ENCODE peak calls at places on chromosomes 4 and X, in five cellular contexts. One of them, this sample, is unnamed.

GRCh38 chr4:24373662-24374061 is 210.7 kb downstream of the DHX15 start:
- DNase-seq in neuronal stem cell: no peak
- DNase-seq in left cardiac atrium: no peak
- DNase-seq in stimulated activated CD8-positive, alpha-beta memory T cell treated with anti-CD3 and anti-CD28 coated beads, Interleukin-12 subunit alpha, Interleukin-12 subunit beta, amount 100 ng/mL, for 4 hours: no peak
- DNase-seq in head of caudate nucleus: no peak
- DNase-seq in this sample: no peak

GRCh38 chrX:29617276-29617675 is 598.1 kb upstream of the MAGEB2 start:
- DNase-seq in left cardiac atrium: no peak
- DNase-seq in head of caudate nucleus: no peak
- DNase-seq in stimulated activated CD8-positive, alpha-beta memory T cell treated with anti-CD3 and anti-CD28 coated beads, Interleukin-12 subunit alpha, Interleukin-12 subunit beta, amount 100 ng/mL, for 4 hours: no peak
- DNase-seq in neuronal stem cell: no peak
- DNase-seq in this sample: no peak

GRCh38 chrX:40098264-40099045 is 697 bp upstream of the BCOR start:
- DNase-seq in neuronal stem cell: no peak
- DNase-seq in stimulated activated CD8-positive, alpha-beta memory T cell treated with anti-CD3 and anti-CD28 coated beads, Interleukin-12 subunit alpha, Interleukin-12 subunit beta, amount 100 ng/mL, for 4 hours: no peak
- DNase-seq in head of caudate nucleus: peak
- DNase-seq in left cardiac atrium: no peak
- DNase-seq in this sample: no peak

GRCh38 chr4:126097155-126097554 is 782.4 kb downstream of the FAT4 start:
- DNase-seq in head of caudate nucleus: no peak
- DNase-seq in stimulated activated CD8-positive, alpha-beta memory T cell treated with anti-CD3 and anti-CD28 coated beads, Interleukin-12 subunit alpha, Interleukin-12 subunit beta, amount 100 ng/mL, for 4 hours: no peak
- DNase-seq in neuronal stem cell: no peak
- DNase-seq in left cardiac atrium: no peak
- DNase-seq in this sample: no peak

GRCh38 chr4:100872811-100873210 is 355.0 kb upstream of the EMCN start:
- DNase-seq in neuronal stem cell: no peak
- DNase-seq in head of caudate nucleus: no peak
- DNase-seq in left cardiac atrium: no peak
- DNase-seq in stimulated activated CD8-positive, alpha-beta memory T cell treated with anti-CD3 and anti-CD28 coated beads, Interleukin-12 subunit alpha, Interleukin-12 subunit beta, amount 100 ng/mL, for 4 hours: no peak
- DNase-seq in this sample: no peak

GRCh38 chrX:97936296-97936695 is 1052.6 kb downstream of the RPA4 start:
- DNase-seq in stimulated activated CD8-positive, alpha-beta memory T cell treated with anti-CD3 and anti-CD28 coated beads, Interleukin-12 subunit alpha, Interleukin-12 subunit beta, amount 100 ng/mL, for 4 hours: no peak
- DNase-seq in head of caudate nucleus: no peak
- DNase-seq in neuronal stem cell: no peak
- DNase-seq in left cardiac atrium: no peak
- DNase-seq in this sample: no peak

GRCh38 chr4:2795558-2796260 is 2.8 kb downstream of the SH3BP2 start:
- DNase-seq in stimulated activated CD8-positive, alpha-beta memory T cell treated with anti-CD3 and anti-CD28 coated beads, Interleukin-12 subunit alpha, Interleukin-12 subunit beta, amount 100 ng/mL, for 4 hours: no peak
- DNase-seq in head of caudate nucleus: no peak
- DNase-seq in neuronal stem cell: no peak
- DNase-seq in left cardiac atrium: no peak
- DNase-seq in this sample: peak

GRCh38 chr4:151992301-151992700 is 231.5 kb upstream of the GATB start:
- DNase-seq in stimulated activated CD8-positive, alpha-beta memory T cell treated with anti-CD3 and anti-CD28 coated beads, Interleukin-12 subunit alpha, Interleukin-12 subunit beta, amount 100 ng/mL, for 4 hours: no peak
- DNase-seq in left cardiac atrium: no peak
- DNase-seq in neuronal stem cell: no peak
- DNase-seq in head of caudate nucleus: no peak
- DNase-seq in this sample: no peak

GRCh38 chr4:136383126-136383525 is 1149.2 kb downstream of the PCDH18 start:
- DNase-seq in left cardiac atrium: no peak
- DNase-seq in head of caudate nucleus: no peak
- DNase-seq in neuronal stem cell: no peak
- DNase-seq in stimulated activated CD8-positive, alpha-beta memory T cell treated with anti-CD3 and anti-CD28 coated beads, Interleukin-12 subunit alpha, Interleukin-12 subunit beta, amount 100 ng/mL, for 4 hours: no peak
- DNase-seq in this sample: no peak

GRCh38 chrX:50470103-50471031 is at the start of gene DGKK:
- DNase-seq in head of caudate nucleus: no peak
- DNase-seq in stimulated activated CD8-positive, alpha-beta memory T cell treated with anti-CD3 and anti-CD28 coated beads, Interleukin-12 subunit alpha, Interleukin-12 subunit beta, amount 100 ng/mL, for 4 hours: no peak
- DNase-seq in neuronal stem cell: peak
- DNase-seq in left cardiac atrium: no peak
- DNase-seq in this sample: peak

GRCh38 chr4:18847276-18847890 is 825.8 kb upstream of the LCORL start:
- DNase-seq in left cardiac atrium: no peak
- DNase-seq in neuronal stem cell: no peak
- DNase-seq in stimulated activated CD8-positive, alpha-beta memory T cell treated with anti-CD3 and anti-CD28 coated beads, Interleukin-12 subunit alpha, Interleukin-12 subunit beta, amount 100 ng/mL, for 4 hours: no peak
- DNase-seq in head of caudate nucleus: no peak
- DNase-seq in this sample: no peak

GRCh38 chr4:10063544-10064300 is 42.4 kb upstream of the SLC2A9 start:
- DNase-seq in stimulated activated CD8-positive, alpha-beta memory T cell treated with anti-CD3 and anti-CD28 coated beads, Interleukin-12 subunit alpha, Interleukin-12 subunit beta, amount 100 ng/mL, for 4 hours: no peak
- DNase-seq in neuronal stem cell: peak
- DNase-seq in left cardiac atrium: peak
- DNase-seq in head of caudate nucleus: peak
- DNase-seq in this sample: no peak

GRCh38 chrX:83469551-83469950 is 38.5 kb upstream of the POU3F4 start:
- DNase-seq in left cardiac atrium: no peak
- DNase-seq in stimulated activated CD8-positive, alpha-beta memory T cell treated with anti-CD3 and anti-CD28 coated beads, Interleukin-12 subunit alpha, Interleukin-12 subunit beta, amount 100 ng/mL, for 4 hours: no peak
- DNase-seq in neuronal stem cell: no peak
- DNase-seq in head of caudate nucleus: peak
- DNase-seq in this sample: no peak

GRCh38 chrX:154019633-154020499 is at the start of gene IRAK1:
- DNase-seq in left cardiac atrium: peak
- DNase-seq in neuronal stem cell: peak
- DNase-seq in head of caudate nucleus: peak
- DNase-seq in stimulated activated CD8-positive, alpha-beta memory T cell treated with anti-CD3 and anti-CD28 coated beads, Interleukin-12 subunit alpha, Interleukin-12 subunit beta, amount 100 ng/mL, for 4 hours: peak
- DNase-seq in this sample: peak

This sample was measured in Right ventricle myocardium inferior.